ENCODE peak calls at places on chromosomes 5 and 9, in five cellular contexts. O is Peyer's patch, V is fibroblast of pulmonary artery, J is A549, F is stomach. K is an unnamed sample.

GRCh38 chr9:120989065-120989464 is 61.0 kb downstream of the C5 start:
- DNase-seq in O (no peak), J (no peak), V (no peak), F (no peak), K (no peak)

GRCh38 chr9:113956901-113957777 is 81.0 kb downstream of the ZNF618 start:
- DNase-seq in V (peak), O (no peak), F (no peak), J (peak), K (no peak)

GRCh38 chr5:58294598-58295298 is 165.1 kb downstream of the PLK2 start:
- DNase-seq in O (no peak), F (no peak), V (peak), J (no peak), K (no peak)

GRCh38 chr5:7047862-7048261 is 334.6 kb downstream of the TENT4A start:
- DNase-seq in O (no peak), V (no peak), J (no peak), F (peak), K (peak)

GRCh38 chr5:6296524-6296923 is 81.8 kb downstream of the MED10 start:
- DNase-seq in F (no peak), O (no peak), J (no peak), V (no peak), K (no peak)

GRCh38 chr5:28766565-28767158 is 1728.3 kb upstream of the CDH9 start:
- DNase-seq in V (peak), J (peak), F (no peak), O (no peak), K (peak)

GRCh38 chr5:93381057-93381456 is 200.0 kb downstream of the NR2F1-AS1 start:
- DNase-seq in J (no peak), F (no peak), O (no peak), V (no peak), K (no peak)

GRCh38 chr9:34742710-34743109 is 32.8 kb upstream of the CCL21 start:
- DNase-seq in V (no peak), J (no peak), O (no peak), F (no peak), K (no peak)

GRCh38 chr5:31563216-31563615 is 31.1 kb downstream of the C5orf22 start:
- DNase-seq in J (no peak), V (no peak), F (no peak), O (no peak), K (no peak)

GRCh38 chr9:108245331-108245730 is 610.5 kb downstream of the ACTL7B start:
- DNase-seq in J (no peak), V (no peak), O (no peak), F (no peak), K (no peak)

GRCh38 chr9:5629312-5630037 is 568 bp downstream of the RIC1 start:
- DNase-seq in V (peak), O (peak), F (peak), J (peak), K (no peak)

GRCh38 chr5:131217791-131218190 is 46.1 kb upstream of the CDC42SE2 start:
- DNase-seq in V (no peak), J (no peak), F (no peak), O (no peak), K (no peak)

GRCh38 chr5:131212471-131213021 is 41.8 kb downstream of the LYRM7 start:
- DNase-seq in O (no peak), V (no peak), J (no peak), F (no peak), K (no peak)

GRCh38 chr5:131218392-131218791 is 45.5 kb upstream of the CDC42SE2 start:
- DNase-seq in O (no peak), V (peak), J (no peak), F (no peak), K (no peak)

GRCh38 chr5:131211669-131212068 is 40.9 kb downstream of the LYRM7 start:
- DNase-seq in O (no peak), J (no peak), V (no peak), F (no peak), K (no peak)

DNA sequence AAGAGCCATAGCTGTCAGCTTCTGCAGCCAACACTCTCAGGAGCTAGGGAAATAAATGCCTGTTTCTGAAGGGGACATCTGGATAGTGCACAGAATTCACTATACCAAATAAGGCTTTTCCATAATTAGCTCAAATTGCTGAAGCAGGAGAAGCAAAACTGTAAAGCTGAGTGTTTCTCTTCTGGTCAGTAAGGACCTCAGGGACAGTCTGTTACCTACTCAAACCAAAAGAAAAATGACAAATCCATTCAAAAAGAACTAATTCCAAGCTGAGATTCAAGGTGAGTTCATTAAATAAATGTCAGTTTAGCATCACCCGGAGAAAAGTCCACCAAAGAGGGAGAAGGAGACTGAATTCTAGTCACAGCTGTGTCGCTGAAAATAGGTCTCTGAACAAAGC is 44.1 kb downstream of the LYRM7 start:
- DNase-seq in F (no peak), O (no peak), J (no peak), V (no peak), K (no peak)
- H3K4me3 ChIP-seq in F (no peak), O (no peak), J (no peak), V (no peak), K (no peak)

DNA sequence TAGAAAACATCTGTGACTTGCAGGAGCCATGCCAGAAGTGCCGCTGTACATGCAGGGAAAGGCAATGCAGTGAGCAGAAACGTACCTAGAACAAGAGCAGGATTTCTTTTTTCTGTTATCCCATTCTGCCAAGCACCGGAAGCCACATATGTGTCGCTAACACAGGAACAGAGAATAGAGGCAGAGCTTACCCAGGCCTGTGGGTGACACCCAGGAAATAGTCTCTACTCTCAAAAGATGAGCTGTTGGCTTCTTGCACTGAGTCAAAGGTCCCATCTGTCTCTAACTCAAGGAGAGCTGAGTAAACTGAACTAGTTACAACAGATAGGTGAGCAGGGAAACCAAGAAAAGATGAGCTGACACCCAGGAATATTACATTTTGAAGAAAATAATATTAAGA is 5.8 kb downstream of the ADAMTS19 start:
- DNase-seq in F (no peak), V (no peak), O (no peak), J (no peak), K (no peak)
- TF ChIP-seq CTCF in F (no peak), V (no peak), O (no peak), J (no peak), K (no peak)

GRCh38 chr5:52915176-52915875 is 73.8 kb upstream of the ITGA2 start:
- DNase-seq in J (peak), F (peak), O (peak), V (peak), K (peak)
- H3K4me3 ChIP-seq in J (peak), F (peak), O (no peak), V (peak), K (no peak)

DNA sequence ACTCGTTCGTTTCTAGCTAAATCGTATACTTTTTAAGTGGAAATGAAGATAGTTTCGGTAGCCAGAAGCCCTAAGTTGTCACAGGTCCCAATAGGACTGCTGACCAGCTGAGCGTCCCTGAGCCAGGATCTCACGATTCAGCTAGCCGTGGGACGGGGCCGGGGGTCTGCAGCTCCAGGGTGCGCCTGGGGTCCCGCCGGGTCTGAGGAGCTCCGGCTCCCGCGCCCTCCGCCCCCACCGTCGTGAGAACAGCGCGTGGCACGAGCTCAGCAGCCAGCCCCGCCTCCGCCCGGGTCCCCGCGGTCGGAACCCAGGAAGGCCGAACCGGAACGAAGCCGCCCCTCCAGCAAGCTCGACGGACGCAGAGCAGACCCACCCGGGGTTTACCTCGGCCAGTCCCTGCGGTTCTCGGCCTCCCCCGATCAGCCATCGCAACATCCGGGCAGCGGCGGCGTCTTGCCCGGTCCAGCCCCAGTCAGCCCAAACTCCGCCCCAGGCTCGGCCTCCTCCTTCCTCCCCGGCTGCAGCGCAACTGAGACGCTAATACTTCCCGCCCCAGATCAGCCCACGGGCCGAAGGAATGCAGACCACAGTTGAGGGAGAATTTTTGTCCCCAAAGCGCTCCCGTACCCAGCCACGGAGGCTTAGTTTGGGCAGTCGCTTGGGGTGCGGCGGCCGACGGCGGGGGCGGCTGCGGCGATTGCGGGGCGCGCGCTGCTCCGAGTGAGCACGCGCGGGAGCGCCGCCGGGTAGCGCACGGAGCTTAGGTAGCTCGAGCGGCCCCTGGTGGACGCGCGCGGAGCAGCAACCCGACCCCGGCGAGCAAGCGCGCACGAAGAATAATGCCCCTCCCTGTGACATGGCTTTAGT is at the start of gene WDR41:
- DNase-seq in J (peak), F (peak), O (peak), V (peak), K (peak)
- TF ChIP-seq CTCF in J (peak), F (peak), O (peak), V (peak), K (peak)

GRCh38 chr5:151903243-151903653 is 21.4 kb downstream of the GLRA1 start:
- DNase-seq in J (no peak), F (no peak), O (no peak), V (no peak), K (no peak)

GRCh38 chr5:151904921-151905320 is 19.7 kb downstream of the GLRA1 start:
- DNase-seq in O (no peak), F (no peak), V (no peak), J (no peak), K (no peak)

GRCh38 chr5:151906246-151906645 is 18.4 kb downstream of the GLRA1 start:
- DNase-seq in J (no peak), O (no peak), V (no peak), F (no peak), K (no peak)

GRCh38 chr5:151904127-151904526 is 20.5 kb downstream of the GLRA1 start:
- DNase-seq in O (no peak), V (no peak), F (no peak), J (no peak), K (no peak)

DNA sequence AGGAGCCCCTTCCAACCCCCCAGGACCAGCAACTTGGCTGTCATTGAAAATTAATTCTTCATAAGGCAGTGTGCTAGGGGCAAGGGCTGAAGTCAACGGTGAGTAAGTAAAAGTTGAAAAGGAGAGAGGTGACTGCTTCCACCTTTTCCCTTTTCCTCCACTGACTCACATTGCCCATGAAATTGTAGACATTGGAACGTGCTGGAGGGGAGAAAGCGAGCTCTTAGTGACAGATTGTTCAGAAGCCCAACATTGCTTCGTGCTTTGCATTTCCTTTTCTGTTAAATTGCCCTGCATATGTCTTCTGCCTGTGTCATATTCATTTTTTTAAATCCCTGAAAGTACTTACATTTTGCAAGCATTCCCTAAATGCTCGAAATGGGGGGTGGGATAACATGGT is 19.0 kb downstream of the GLRA1 start:
- DNase-seq in V (no peak), O (no peak), J (no peak), F (no peak), K (no peak)
- H3K4me3 ChIP-seq in V (no peak), O (no peak), J (no peak), F (no peak), K (no peak)

GRCh38 chr5:68983959-68984358 is 109.9 kb upstream of the SLC30A5 start:
- DNase-seq in J (no peak), F (no peak), V (no peak), O (no peak), K (no peak)
- TF ChIP-seq CTCF in J (no peak), F (no peak), V (no peak), O (no peak), K (no peak)

K was measured in LNCaP clone FGC.